ENCODE peak calls at places on chromosomes 13 and 19, in seven cellular contexts. K is activated CD4-positive, alpha-beta memory T cell treated with anti-CD3 and anti-CD28 coated beads, Interleukin-2, amount 10 ng/mL, durations not matched to agents 7 days and 5 days; P is EL; Y is GM10248; F is NB4; V is pons; O is fibroblast of villous mesenchyme. U is an unnamed sample.

GRCh38 chr13:46621133-46621532 is 68.2 kb downstream of the LRCH1 start:
- DNase-seq in F (no peak), V (no peak), K (no peak), P (no peak), Y (no peak), O (no peak), U (no peak)

GRCh38 chr19:11410682-11411081 is 8.4 kb downstream of the RGL3 start:
- DNase-seq in P (peak; percentile 74), F (peak; percentile 33), K (no peak), O (no peak), V (no peak), Y (no peak), U (no peak)

GRCh38 chr19:43752287-43752875 is 2.4 kb downstream of the SMG9 start:
- DNase-seq in F (no peak), V (no peak), Y (no peak), O (no peak), K (no peak), P (no peak), U (no peak)

GRCh38 chr19:7845390-7846179 is 15.6 kb downstream of the EVI5L start:
- DNase-seq in Y (no peak), P (no peak), F (no peak), V (no peak), O (no peak), K (no peak), U (no peak)

GRCh38 chr13:66048888-66049287 is 1181.2 kb downstream of the PCDH9 start:
- DNase-seq in O (no peak), F (no peak), K (no peak), V (no peak), Y (no peak), P (no peak), U (no peak)

GRCh38 chr19:46025825-46026224 is 3.0 kb upstream of the PGLYRP1 start:
- DNase-seq in K (no peak), F (peak; percentile 50), Y (no peak), O (no peak), V (no peak), P (no peak), U (no peak)

GRCh38 chr19:52648336-52648990 is 10.3 kb upstream of the ZNF83 start:
- DNase-seq in V (no peak), O (peak; percentile 46), Y (no peak), F (no peak), K (no peak), P (peak; percentile 42), U (no peak)

GRCh38 chr13:34721631-34722144 is 220.4 kb upstream of the NBEA start:
- DNase-seq in O (no peak), P (no peak), F (no peak), Y (no peak), K (no peak), V (no peak), U (no peak)

GRCh38 chr19:30087381-30088138 is 145.5 kb downstream of the URI1 start:
- DNase-seq in F (no peak), K (no peak), P (no peak), Y (no peak), O (no peak), V (peak; percentile 31), U (no peak)

GRCh38 chr19:50778906-50779430 is 8.7 kb downstream of the GPR32 start:
- DNase-seq in P (no peak), K (no peak), V (no peak), F (no peak), Y (no peak), O (no peak), U (no peak)

GRCh38 chr13:110415669-110416068 is 108.6 kb downstream of the COL4A2 start:
- DNase-seq in K (no peak), P (no peak), Y (no peak), V (no peak), F (no peak), O (no peak), U (no peak)

GRCh38 chr19:55986487-55986886 is at the start of gene NLRP5:
- DNase-seq in O (no peak), K (no peak), P (no peak), Y (no peak), F (no peak), V (no peak), U (peak; percentile 83)

GRCh38 chr13:33369073-33369472 is 83.5 kb upstream of the STARD13 start:
- DNase-seq in V (no peak), P (no peak), K (no peak), O (no peak), Y (no peak), F (no peak), U (no peak)

GRCh38 chr13:25881946-25882574 is 169.8 kb downstream of the SHISA2 start:
- DNase-seq in P (peak; percentile 24), K (no peak), F (no peak), O (peak; percentile 6), Y (no peak), V (no peak), U (no peak)

U was measured in MM.1S.